ENCODE peak calls at places on chromosomes 11 and 22, in eight cellular contexts. R is SK-N-SH, P is GM12878, M is H1, C is endothelial cell of umbilical vein, T is HCT116, G is HepG2, U is K562. B is an unnamed sample.

GRCh38 chr11:110763249-110764011 is 51.2 kb upstream of the ARHGAP20 start:
- DNase-seq in T (no peak), U (no peak), P (no peak), M (no peak), G (peak; percentile 3), C (peak; percentile 72), R (no peak), B (no peak)

GRCh38 chr11:60924110-60924905 is at the start of gene TMEM132A:
- DNase-seq in T (peak; percentile 37), R (peak; percentile 99), C (peak; percentile 61), U (peak; percentile 70), G (peak; percentile 37), P (no peak), M (no peak), B (no peak)

GRCh38 chr22:39617761-39618757 is 47.5 kb downstream of the CACNA1I start:
- DNase-seq in C (no peak), U (no peak), R (peak; percentile 39), T (no peak), G (no peak), P (no peak), M (no peak), B (no peak)

GRCh38 chr11:60863550-60864521 is 3.5 kb upstream of the ZP1 start:
- DNase-seq in T (no peak), M (no peak), C (no peak), R (no peak), P (no peak), G (no peak), U (peak; percentile 55), B (no peak)

GRCh38 chr11:57883630-57884029 is 122.0 kb downstream of the CTNND1 start:
- DNase-seq in R (no peak), G (no peak), C (no peak), M (no peak), U (no peak), P (no peak), T (no peak), B (no peak)

GRCh38 chr22:22243033-22243680 is 1.4 kb upstream of the VPREB1 start:
- DNase-seq in G (no peak), U (no peak), M (no peak), R (no peak), T (no peak), C (no peak), P (no peak), B (no peak)

GRCh38 chr22:39239561-39240423 is 5.0 kb downstream of the PDGFB start:
- DNase-seq in U (no peak), G (no peak), M (no peak), P (no peak), R (no peak), T (no peak), C (no peak), B (no peak)

GRCh38 chr11:87290304-87290922 is 252.7 kb downstream of the TMEM135 start:
- DNase-seq in G (peak; percentile 59), P (no peak), C (peak; percentile 75), T (peak; percentile 38), U (peak; percentile 41), R (peak; percentile 50), M (no peak), B (no peak)

GRCh38 chr11:112997829-112998228 is 36.6 kb downstream of the NCAM1 start:
- DNase-seq in R (no peak), G (no peak), M (no peak), C (no peak), P (no peak), T (no peak), U (no peak), B (no peak)

GRCh38 chr11:115499891-115500290 is 4.3 kb downstream of the CADM1 start:
- DNase-seq in C (no peak), U (no peak), P (no peak), R (no peak), G (no peak), T (no peak), M (no peak), B (no peak)

GRCh38 chr22:26259510-26259909 is 90.2 kb downstream of the SEZ6L start:
- DNase-seq in R (no peak), G (peak; percentile 30), P (no peak), C (peak; percentile 14), U (peak; percentile 11), T (peak; percentile 0), M (peak; percentile 44), B (no peak)

GRCh38 chr11:68025047-68025446 is 5.4 kb upstream of the NDUFS8 start:
- DNase-seq in T (no peak), G (no peak), U (no peak), C (no peak), R (no peak), M (no peak), P (no peak), B (no peak)

GRCh38 chr11:68030318-68031135 is at the start of gene NDUFS8:
- DNase-seq in P (peak; percentile 97), U (peak; percentile 100), M (peak; percentile 96), T (peak; percentile 99), G (peak; percentile 99), C (peak; percentile 100), R (peak; percentile 99), B (peak; percentile 99)

GRCh38 chr11:68026391-68027105 is 3.9 kb upstream of the NDUFS8 start:
- DNase-seq in U (no peak), M (no peak), G (no peak), C (no peak), T (no peak), P (no peak), R (no peak), B (no peak)

GRCh38 chr11:68028802-68029475 is 1.5 kb upstream of the NDUFS8 start:
- DNase-seq in U (no peak), T (no peak), G (no peak), R (no peak), C (no peak), M (no peak), P (no peak), B (no peak)

GRCh38 chr11:68027667-68028066 is 2.8 kb upstream of the NDUFS8 start:
- DNase-seq in T (no peak), C (no peak), R (no peak), P (no peak), M (no peak), U (no peak), G (no peak), B (no peak)
- H3K9ac ChIP-seq in T (peak overlapping the region; percentile 94), C (no peak overlapping the region), R (peak overlapping the region; percentile 62), P (no peak overlapping the region), M (no peak overlapping the region), U (no peak overlapping the region), G (no peak overlapping the region), B (no peak overlapping the region)

GRCh38 chr11:28114731-28115130 is 6.5 kb downstream of the METTL15 start:
- DNase-seq in U (no peak), M (no peak), R (no peak), P (no peak), C (peak; percentile 44), G (no peak), T (no peak), B (no peak)
- H3K27ac ChIP-seq in U (no peak overlapping the region), M (no peak overlapping the region), R (peak overlapping the region; percentile 17), P (no peak overlapping the region), C (no peak overlapping the region), G (no peak overlapping the region), T (no peak overlapping the region), B (no peak overlapping the region)

GRCh38 chr22:41919357-41920224 is 4.7 kb upstream of the SHISA8 start:
- DNase-seq in G (no peak), R (peak; percentile 74), P (peak; percentile 71), U (peak; percentile 62), M (peak; percentile 72), T (no peak), C (no peak), B (no peak)

GRCh38 chr22:41916745-41917358 is 2.0 kb upstream of the SHISA8 start:
- DNase-seq in R (no peak), P (no peak), T (no peak), C (no peak), M (no peak), G (no peak), U (no peak), B (no peak)

GRCh38 chr22:41917375-41917905 is 2.6 kb upstream of the SHISA8 start:
- DNase-seq in G (no peak), M (no peak), U (no peak), C (no peak), T (no peak), P (no peak), R (no peak), B (no peak)

GRCh38 chr22:41915783-41916493 is 1.1 kb upstream of the SHISA8 start:
- DNase-seq in P (no peak), U (no peak), R (no peak), M (no peak), G (no peak), T (no peak), C (no peak), B (no peak)

DNA sequence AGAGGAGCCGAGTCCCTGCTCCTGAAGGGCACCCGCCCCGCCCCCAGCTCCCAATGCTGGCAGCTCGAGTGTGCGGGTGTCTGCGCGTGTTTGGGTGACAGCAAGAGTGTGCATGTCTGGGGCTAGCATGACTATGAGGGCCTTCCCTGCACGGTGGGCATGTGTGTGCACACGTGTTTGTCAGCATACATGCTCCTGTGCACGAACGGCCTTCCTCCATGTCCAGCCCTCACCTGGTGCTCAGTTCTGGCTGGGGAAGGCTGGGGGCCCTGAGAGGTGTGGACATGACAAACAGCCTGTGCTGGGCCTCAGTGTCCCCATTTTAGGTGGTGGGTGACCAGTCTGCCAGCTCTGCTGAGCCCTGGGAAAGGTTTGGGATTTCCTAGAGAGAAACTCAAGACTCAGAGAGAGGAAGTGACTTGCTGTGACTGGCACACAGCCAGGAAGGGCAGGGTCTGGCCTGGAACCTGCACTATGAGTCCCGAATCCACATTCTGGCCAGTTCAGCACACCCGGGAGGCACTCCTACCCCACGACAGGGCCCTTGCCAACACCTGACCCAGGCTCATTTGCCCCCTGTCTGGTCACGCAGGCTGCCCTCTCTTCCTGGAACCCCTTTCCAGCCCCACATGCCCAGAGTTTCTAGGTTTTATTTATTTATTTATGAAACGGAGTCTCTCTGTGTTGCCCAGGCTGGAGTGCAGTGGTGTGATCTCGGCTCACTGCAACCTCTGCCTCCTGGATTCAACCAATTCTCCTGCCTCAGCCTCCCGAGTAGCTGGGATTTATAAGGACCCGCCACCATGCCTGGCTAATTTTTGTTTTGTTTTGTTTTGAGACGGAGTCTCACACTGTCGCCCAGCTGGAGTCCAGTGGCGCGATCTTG is 3.3 kb upstream of the SHISA8 start:
- DNase-seq in G (no peak), U (no peak), T (no peak), P (no peak), M (no peak), R (no peak), C (peak; percentile 64), B (no peak)
- TF ChIP-seq POLR2AphosphoS5 in G (no peak), U (no peak), T (no peak), P (peak; percentile 53), M (no peak), R (no peak), C (no peak), B (no peak)

DNA sequence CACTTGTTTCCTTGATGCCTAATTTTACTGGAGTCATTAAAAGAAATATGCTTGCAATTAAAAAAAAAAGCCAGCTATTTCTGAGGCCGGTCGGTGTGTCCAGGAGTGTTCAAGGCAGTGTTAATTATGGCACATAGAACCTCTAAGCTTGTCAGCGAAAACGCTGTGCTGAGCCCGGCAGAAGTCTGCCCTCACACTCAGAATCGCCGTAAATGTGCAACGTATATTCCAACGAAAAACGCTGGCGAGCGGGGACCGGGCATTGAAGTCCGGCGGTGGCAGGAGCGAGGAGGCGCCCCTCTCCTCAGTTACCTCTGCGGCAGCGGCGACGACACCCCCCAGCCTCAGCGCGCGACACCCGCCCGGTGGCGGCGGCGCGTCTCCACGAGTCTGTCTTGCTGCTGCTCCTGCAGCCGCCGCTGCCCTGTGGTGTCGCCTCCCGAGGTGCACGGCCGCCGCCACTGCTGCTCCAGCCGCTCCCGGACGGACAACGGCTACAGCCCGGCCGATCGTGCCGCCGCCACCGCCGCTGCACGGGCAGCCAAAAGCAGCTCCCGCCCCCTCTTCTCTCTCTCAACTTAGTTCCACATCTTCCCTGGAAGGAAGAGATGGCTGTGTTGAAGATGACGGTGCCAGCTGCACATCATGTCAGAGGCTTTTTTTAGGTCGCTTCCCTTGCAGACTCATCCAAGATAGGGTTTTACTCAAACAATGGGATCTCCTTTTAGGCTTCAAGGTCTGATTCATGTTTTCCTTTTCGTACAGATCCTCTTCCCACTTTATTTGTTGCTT is 56.0 kb downstream of the JAM3 start:
- DNase-seq in P (no peak), G (no peak), M (no peak), T (no peak), R (peak; percentile 86), C (peak; percentile 67), U (no peak), B (no peak)
- H3K9ac ChIP-seq in P (no peak overlapping the region), G (no peak overlapping the region), M (no peak overlapping the region), T (no peak overlapping the region), R (peak overlapping the region; percentile 55), C (peak overlapping the region; percentile 50), U (no peak overlapping the region), B (no peak overlapping the region)